ENCODE peak calls at places on chromosomes 6 and 20, in four cellular contexts. I, V, U and S are unnamed samples.
A peak's percentile ranks its signal among the peaks of the same experiment; 100 is the strongest.

GRCh38 chr6:70270287-70271005 is 32.4 kb downstream of the COL9A1 start:
- DNase-seq in I (no peak), U (no peak), V (no peak), S (no peak)

GRCh38 chr6:116682334-116682712 is 1.3 kb downstream of the KPNA5 start:
- DNase-seq in U (no peak), I (no peak), V (no peak), S (peak; percentile 46)

GRCh38 chr6:20791074-20791473 is 256.8 kb downstream of the CDKAL1 start:
- DNase-seq in I (no peak), U (no peak), V (no peak), S (no peak)

GRCh38 chr6:145372671-145373123 is 362.6 kb downstream of the EPM2A start:
- DNase-seq in I (no peak), U (no peak), V (no peak), S (peak; percentile 19)

GRCh38 chr20:62301773-62302340 is 940 bp upstream of the ADRM1 start:
- DNase-seq in V (peak; percentile 87), U (peak; percentile 81), I (peak; percentile 89), S (peak; percentile 89)

GRCh38 chr20:46512943-46513844 is at the start of gene ZNF334:
- DNase-seq in I (no peak), U (no peak), V (peak; percentile 52), S (peak; percentile 9)

GRCh38 chr6:89084954-89085353 is 4.4 kb downstream of the PNRC1 start:
- DNase-seq in I (no peak), V (no peak), U (no peak), S (peak; percentile 56)

GRCh38 chr6:60695232-60695631 is 1590.8 kb downstream of the KHDRBS2 start:
- DNase-seq in U (no peak), V (no peak), I (no peak), S (no peak)

GRCh38 chr20:51074062-51074461 is 51.2 kb upstream of the KCNG1 start:
- DNase-seq in U (no peak), I (no peak), V (no peak), S (no peak)

GRCh38 chr20:18943542-18943941 is 130.0 kb downstream of the SCP2D1 start:
- DNase-seq in I (no peak), U (no peak), V (no peak), S (peak; percentile 21)

GRCh38 chr6:166626177-166627038 is 643 bp downstream of the RPS6KA2 start:
- DNase-seq in U (no peak), V (no peak), I (no peak), S (peak; percentile 52)
- TF ChIP-seq EZH2 in U (no peak), V (no peak), I (no peak), S (no peak)

GRCh38 chr6:5645275-5645674 is 361.4 kb downstream of the NRN1 start:
- DNase-seq in V (no peak), I (no peak), U (no peak), S (no peak)

GRCh38 chr6:5638666-5639065 is 368.1 kb downstream of the NRN1 start:
- DNase-seq in I (no peak), V (no peak), U (no peak), S (no peak)

GRCh38 chr6:5640614-5641013 is 366.1 kb downstream of the NRN1 start:
- DNase-seq in U (no peak), V (no peak), I (no peak), S (no peak)

GRCh38 chr6:5645903-5646302 is 360.8 kb downstream of the NRN1 start:
- DNase-seq in I (no peak), U (no peak), V (peak; percentile 57), S (no peak)

DNA sequence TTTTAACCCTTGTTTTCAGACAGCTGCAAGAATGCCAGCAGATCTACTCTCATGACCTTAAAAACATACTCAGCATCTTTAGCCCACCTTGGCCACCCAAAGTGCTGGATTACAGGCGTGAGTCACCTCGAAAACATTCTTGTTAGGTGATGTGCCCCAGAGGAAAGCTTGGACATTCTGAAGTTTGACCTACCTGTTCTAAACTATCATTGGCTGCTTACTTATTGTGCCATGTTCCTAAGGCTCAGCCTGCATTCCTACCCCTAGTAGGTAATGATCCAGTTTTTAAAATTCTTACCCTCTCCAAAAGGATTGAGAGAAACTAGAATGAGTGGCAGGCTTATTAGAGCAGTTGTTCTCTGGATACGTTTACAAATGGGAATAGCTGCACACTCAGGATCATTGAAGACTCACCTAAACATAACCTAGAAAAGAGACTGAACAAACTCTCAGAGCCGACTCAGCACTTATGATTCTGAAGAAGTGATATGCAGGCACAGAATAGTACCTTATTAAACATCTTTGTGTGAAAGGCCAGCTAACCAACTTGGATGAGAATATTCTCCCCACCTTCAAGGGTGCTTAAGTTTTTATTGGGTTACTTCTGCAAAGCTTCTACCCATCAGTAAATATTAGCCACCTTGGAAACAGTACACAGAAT is 362.1 kb downstream of the NRN1 start:
- DNase-seq in I (no peak), U (peak; percentile 2), V (no peak), S (peak; percentile 21)
- H3K4me2 ChIP-seq in I (no peak overlapping the region), U (no peak overlapping the region), V (no peak overlapping the region), S (no peak overlapping the region)

DNA sequence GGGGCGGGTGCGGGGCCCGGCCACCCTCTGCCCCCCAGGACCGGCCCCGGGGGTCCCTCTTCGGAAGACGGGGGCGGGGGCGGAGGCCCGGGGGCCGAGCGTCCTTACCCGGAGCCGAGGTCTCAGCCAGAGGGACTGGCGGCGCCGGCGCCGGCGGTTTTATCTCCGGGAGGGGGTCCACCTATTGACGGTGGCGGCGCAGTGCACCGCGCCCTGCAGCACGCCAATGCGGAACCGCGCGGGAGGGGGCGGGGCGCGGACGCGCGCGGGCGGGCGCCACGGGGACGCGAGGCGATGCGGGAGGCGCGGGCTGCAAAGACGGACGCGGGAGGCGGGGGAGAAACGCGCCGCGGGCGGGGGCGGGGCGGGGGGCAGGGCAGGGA is at the start of gene EEF1A2:
- DNase-seq in U (no peak), I (no peak), V (peak; percentile 84), S (no peak)
- H3K9ac ChIP-seq in U (no peak within 1 kb of the TSS), I (peak within 1 kb of the TSS; percentile 78), V (no peak within 1 kb of the TSS), S (no peak within 1 kb of the TSS)

GRCh38 chr6:50831216-50831615 is 12.5 kb downstream of the TFAP2B start:
- DNase-seq in I (no peak), U (no peak), V (no peak), S (no peak)
- TF ChIP-seq EZH2 in I (no peak), U (no peak), V (no peak), S (no peak)

DNA sequence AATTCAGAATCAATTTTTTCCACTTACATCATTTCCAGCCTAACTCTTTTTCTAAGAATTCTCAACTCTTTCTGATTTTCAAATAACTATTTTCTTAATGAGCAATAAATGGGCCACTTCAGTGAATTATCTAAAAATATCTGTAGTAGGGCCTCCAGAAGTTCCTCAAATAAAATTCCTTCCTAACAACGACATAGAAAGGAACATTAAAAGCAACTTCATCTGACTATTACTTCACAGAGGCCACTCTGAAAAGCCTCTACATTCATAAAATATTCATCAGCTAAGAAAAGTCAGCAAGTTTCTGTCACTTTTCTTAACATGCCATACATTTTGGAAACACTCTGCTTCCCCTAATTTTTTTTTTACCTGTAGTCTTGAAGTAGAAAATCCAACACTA is 4.8 kb downstream of the COL12A1 start:
- DNase-seq in V (no peak), I (no peak), U (no peak), S (no peak)
- H3K4me2 ChIP-seq in V (no peak overlapping the region), I (peak overlapping the region; percentile 87), U (peak overlapping the region; percentile 3), S (peak overlapping the region; percentile 81)